ENCODE peak calls at places on chromosomes 1 and 21, in five cellular contexts. Q is mucosa of descending colon, Y is spleen, U is breast epithelium, B is Caco-2. L is an unnamed sample.

GRCh38 chr1:59601032-59601431 is 213.7 kb upstream of the HOOK1 start:
- DNase-seq in Q (no peak), Y (no peak), U (peak; percentile 26), B (no peak), L (no peak)

GRCh38 chr1:59128784-59129227 is 168.1 kb upstream of the FGGY start:
- DNase-seq in Q (no peak), Y (no peak), U (no peak), B (no peak), L (no peak)

GRCh38 chr1:43547538-43548072 is 16.9 kb downstream of the PTPRF start:
- DNase-seq in Q (no peak), Y (no peak), U (no peak), B (no peak), L (no peak)

GRCh38 chr1:42142894-42143675 is 10.1 kb upstream of the GUCA2B start:
- DNase-seq in Q (no peak), Y (no peak), U (no peak), B (no peak), L (no peak)

GRCh38 chr1:100538935-100539835 is 1.2 kb downstream of the GPR88 start:
- DNase-seq in Q (no peak), Y (peak; percentile 82), U (no peak), B (no peak), L (no peak)

GRCh38 chr1:163570061-163570460 is 248.3 kb downstream of the NUF2 start:
- DNase-seq in Q (no peak), Y (no peak), U (no peak), B (no peak), L (no peak)

GRCh38 chr21:45877821-45878469 is 103.6 kb upstream of the COL6A1 start:
- DNase-seq in Q (peak; percentile 44), Y (peak; percentile 64), U (no peak), B (peak; percentile 17), L (no peak)

GRCh38 chr21:34886554-34887385 is 162.3 kb downstream of the RUNX1 start:
- DNase-seq in Q (peak; percentile 67), Y (peak; percentile 89), U (no peak), B (no peak), L (no peak)

GRCh38 chr1:27787895-27788294 is 14.9 kb downstream of the STX12 start:
- DNase-seq in Q (no peak), Y (no peak), U (no peak), B (no peak), L (no peak)

GRCh38 chr1:11654571-11655262 is at the start of gene FBXO44:
- DNase-seq in Q (peak; percentile 82), Y (peak; percentile 91), U (peak; percentile 64), B (peak; percentile 90), L (peak; percentile 64)

GRCh38 chr1:24567792-24568388 is 12.0 kb downstream of the NCMAP start:
- DNase-seq in Q (peak; percentile 82), Y (peak; percentile 64), U (peak; percentile 94), B (peak; percentile 68), L (no peak)

GRCh38 chr1:151653397-151653796 is 41.5 kb downstream of the SNX27 start:
- DNase-seq in Q (no peak), Y (no peak), U (no peak), B (no peak), L (no peak)

GRCh38 chr1:89085781-89086180 is 20.8 kb upstream of the GBP1 start:
- DNase-seq in Q (no peak), Y (no peak), U (no peak), B (peak; percentile 36), L (no peak)

GRCh38 chr1:207968521-207968944 is 57.6 kb upstream of the CD34 start:
- DNase-seq in Q (no peak), Y (no peak), U (no peak), B (no peak), L (no peak)

GRCh38 chr1:241823925-241824324 is 24.1 kb upstream of the EXO1 start:
- DNase-seq in Q (no peak), Y (no peak), U (no peak), B (no peak), L (no peak)

GRCh38 chr1:179012033-179012432 is 13.7 kb upstream of the FAM20B start:
- DNase-seq in Q (no peak), Y (no peak), U (no peak), B (no peak), L (no peak)

GRCh38 chr1:197198333-197198732 is 51.9 kb upstream of the ASPM start:
- DNase-seq in Q (no peak), Y (no peak), U (no peak), B (no peak), L (no peak)

GRCh38 chr21:42016364-42016985 is 6.3 kb upstream of the ZBTB21 start:
- DNase-seq in Q (no peak), Y (no peak), U (no peak), B (no peak), L (no peak)

GRCh38 chr1:43944860-43945259 is 1.9 kb upstream of the IPO13 start:
- DNase-seq in Q (no peak), Y (no peak), U (no peak), B (no peak), L (no peak)

GRCh38 chr21:42541618-42542017 is 28.0 kb downstream of the SLC37A1 start:
- DNase-seq in Q (no peak), Y (no peak), U (no peak), B (no peak), L (no peak)

GRCh38 chr1:115251340-115251748 is 86.7 kb downstream of the NGF start:
- DNase-seq in Q (no peak), Y (no peak), U (no peak), B (no peak), L (no peak)

GRCh38 chr1:60763713-60764112 is 318.6 kb upstream of the NFIA start:
- DNase-seq in Q (no peak), Y (no peak), U (no peak), B (no peak), L (no peak)

GRCh38 chr1:178664278-178664677 is 60.8 kb upstream of the RALGPS2 start:
- DNase-seq in Q (no peak), Y (peak; percentile 89), U (no peak), B (no peak), L (no peak)

GRCh38 chr1:26318338-26319064 is 743 bp downstream of the CD52 start:
- DNase-seq in Q (no peak), Y (peak; percentile 85), U (no peak), B (no peak), L (no peak)

GRCh38 chr1:152347116-152347728 is 12.6 kb downstream of the FLG2 start:
- DNase-seq in Q (no peak), Y (no peak), U (peak; percentile 19), B (peak; percentile 42), L (peak; percentile 5)

GRCh38 chr1:244297616-244298015 is 154.1 kb downstream of the ADSS2 start:
- DNase-seq in Q (no peak), Y (no peak), U (no peak), B (no peak), L (no peak)

GRCh38 chr1:2080884-2081283 is 30.7 kb downstream of the PRKCZ start:
- DNase-seq in Q (no peak), Y (no peak), U (no peak), B (no peak), L (no peak)

GRCh38 chr1:2080140-2080539 is 29.9 kb downstream of the PRKCZ start:
- DNase-seq in Q (no peak), Y (no peak), U (no peak), B (no peak), L (no peak)

GRCh38 chr1:2079396-2080085 is 29.3 kb downstream of the PRKCZ start:
- DNase-seq in Q (no peak), Y (no peak), U (no peak), B (no peak), L (no peak)

GRCh38 chr1:2082064-2082463 is 31.9 kb downstream of the PRKCZ start:
- DNase-seq in Q (no peak), Y (no peak), U (no peak), B (no peak), L (no peak)

GRCh38 chr1:2081326-2081885 is 31.2 kb downstream of the PRKCZ start:
- DNase-seq in Q (no peak), Y (no peak), U (no peak), B (no peak), L (no peak)
- H3K4me3 ChIP-seq in Q (no peak overlapping the region), Y (no peak overlapping the region), U (no peak overlapping the region), B (no peak overlapping the region), L (no peak overlapping the region)

DNA sequence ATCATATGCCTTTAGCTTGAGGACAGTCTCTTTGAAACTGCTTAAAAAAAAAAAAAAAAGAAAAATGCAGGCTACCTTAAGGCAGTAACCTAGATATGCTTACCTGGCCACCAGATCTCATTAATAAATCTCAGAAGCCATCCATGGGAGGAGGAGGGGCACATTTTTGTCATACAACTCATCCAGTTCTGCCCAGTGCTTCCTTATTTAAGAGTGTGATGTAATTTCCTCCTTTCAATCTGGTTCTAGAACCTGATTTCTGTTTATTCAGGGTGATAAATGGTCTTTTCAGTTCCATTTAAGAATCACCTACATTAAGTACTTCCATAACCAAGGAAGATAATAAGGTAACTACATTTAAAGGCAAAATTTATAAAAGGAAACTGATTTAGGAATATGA is 6.1 kb downstream of the ERRFI1 start:
- DNase-seq in Q (no peak), Y (no peak), U (peak; percentile 59), B (peak; percentile 56), L (no peak)
- H3K4me1 ChIP-seq in Q (peaks cover 20% of the 10 kb centered on the region), Y (peaks cover 3% of the 10 kb centered on the region), U (no peaks in the 10 kb centered on the region), B (peaks cover 87% of the 10 kb centered on the region), L (no peaks in the 10 kb centered on the region)

DNA sequence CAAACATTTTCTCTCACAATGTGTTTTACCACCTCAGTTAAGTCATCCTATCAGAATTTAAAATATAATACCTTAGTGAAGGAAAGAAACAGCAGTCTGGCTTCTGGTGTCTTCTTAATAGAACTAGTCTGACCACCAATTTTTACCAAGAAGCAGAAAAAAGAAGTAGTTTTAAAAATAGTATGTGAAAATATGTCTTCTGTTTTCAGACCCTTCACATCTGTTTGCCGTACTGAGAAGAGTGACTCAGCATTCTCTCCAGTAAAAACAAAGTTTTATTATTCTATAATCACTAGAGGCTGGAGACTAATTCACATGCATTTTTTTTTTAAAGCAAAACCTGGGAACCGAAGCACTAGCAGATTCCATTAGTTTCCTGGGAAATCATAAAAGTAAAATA is 163.8 kb downstream of the COL24A1 start:
- DNase-seq in Q (no peak), Y (no peak), U (no peak), B (no peak), L (no peak)
- H3K4me3 ChIP-seq in Q (no peak overlapping the region), Y (no peak overlapping the region), U (no peak overlapping the region), B (no peak overlapping the region), L (no peak overlapping the region)

GRCh38 chr1:44947060-44947773 is 39.2 kb downstream of the EIF2B3 start:
- DNase-seq in Q (no peak), Y (no peak), U (no peak), B (no peak), L (no peak)

GRCh38 chr1:44949286-44949685 is 37.1 kb downstream of the EIF2B3 start:
- DNase-seq in Q (no peak), Y (no peak), U (no peak), B (no peak), L (no peak)

GRCh38 chr1:44947774-44948311 is 38.6 kb downstream of the EIF2B3 start:
- DNase-seq in Q (no peak), Y (no peak), U (no peak), B (no peak), L (no peak)

GRCh38 chr1:44950434-44950833 is 36.0 kb downstream of the EIF2B3 start:
- DNase-seq in Q (no peak), Y (no peak), U (no peak), B (no peak), L (no peak)

DNA sequence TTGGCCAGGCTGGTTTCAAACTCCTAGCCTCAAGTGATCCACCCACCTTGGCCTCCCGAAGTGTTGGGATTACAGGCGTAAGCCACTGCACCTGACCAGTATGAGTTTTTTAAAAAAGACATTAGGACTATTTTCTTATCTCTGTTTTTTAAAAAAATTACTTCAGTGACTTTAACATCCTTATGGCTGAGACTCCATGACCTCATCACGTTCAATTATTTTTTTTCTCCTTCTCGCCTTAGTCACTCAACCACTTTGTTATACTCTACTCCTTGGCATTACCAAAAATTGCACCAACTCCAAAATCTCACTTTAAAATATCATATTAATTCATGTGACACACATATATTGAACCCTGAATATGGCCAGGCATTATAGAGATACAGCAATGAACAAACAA is 35.5 kb downstream of the EIF2B3 start:
- DNase-seq in Q (no peak), Y (no peak), U (no peak), B (no peak), L (no peak)
- H3K4me1 ChIP-seq in Q (no peaks in the 10 kb centered on the region), Y (peaks cover 6% of the 10 kb centered on the region), U (no peaks in the 10 kb centered on the region), B (peaks cover 13% of the 10 kb centered on the region), L (peaks cover 3% of the 10 kb centered on the region)